ENCODE peak calls at places on chromosomes 3 and 15, in eight cellular contexts. One of them, this sample, is unnamed.

GRCh38 chr3:112979244-112979832 is 4.4 kb upstream of the CD200R1 start:
- DNase-seq in germinal center: peak
- DNase-seq in HT-29: peak
- DNase-seq in HTR-8/SVneo: peak
- DNase-seq in activated naive CD4-positive, alpha-beta T cell: no peak
- DNase-seq in B cell: no peak
- DNase-seq in epithelial cell of prostate: no peak
- DNase-seq in left colon: no peak
- DNase-seq in this sample: no peak

GRCh38 chr3:189529468-189529867 is 101.7 kb upstream of the TP63 start:
- DNase-seq in germinal center: no peak
- DNase-seq in epithelial cell of prostate: no peak
- DNase-seq in left colon: no peak
- DNase-seq in activated naive CD4-positive, alpha-beta T cell: no peak
- DNase-seq in HTR-8/SVneo: no peak
- DNase-seq in B cell: no peak
- DNase-seq in HT-29: no peak
- DNase-seq in this sample: no peak

GRCh38 chr15:65956307-65956706 is 87.0 kb downstream of the RAB11A start:
- DNase-seq in HTR-8/SVneo: no peak
- DNase-seq in epithelial cell of prostate: no peak
- DNase-seq in activated naive CD4-positive, alpha-beta T cell: no peak
- DNase-seq in B cell: no peak
- DNase-seq in HT-29: no peak
- DNase-seq in left colon: no peak
- DNase-seq in germinal center: no peak
- DNase-seq in this sample: no peak

GRCh38 chr15:77033729-77034619 is 36.9 kb downstream of the TSPAN3 start:
- DNase-seq in germinal center: no peak
- DNase-seq in HT-29: no peak
- DNase-seq in activated naive CD4-positive, alpha-beta T cell: no peak
- DNase-seq in epithelial cell of prostate: no peak
- DNase-seq in HTR-8/SVneo: no peak
- DNase-seq in B cell: peak
- DNase-seq in left colon: peak
- DNase-seq in this sample: no peak

GRCh38 chr15:84834969-84835368 is 17.8 kb downstream of the ALPK3 start:
- DNase-seq in left colon: no peak
- DNase-seq in B cell: no peak
- DNase-seq in HT-29: no peak
- DNase-seq in activated naive CD4-positive, alpha-beta T cell: no peak
- DNase-seq in germinal center: no peak
- DNase-seq in HTR-8/SVneo: no peak
- DNase-seq in epithelial cell of prostate: no peak
- DNase-seq in this sample: no peak

GRCh38 chr15:52329150-52329549 is 33.5 kb upstream of the MYO5C start:
- DNase-seq in B cell: no peak
- DNase-seq in germinal center: no peak
- DNase-seq in epithelial cell of prostate: no peak
- DNase-seq in HTR-8/SVneo: no peak
- DNase-seq in left colon: no peak
- DNase-seq in HT-29: no peak
- DNase-seq in activated naive CD4-positive, alpha-beta T cell: no peak
- DNase-seq in this sample: peak

GRCh38 chr15:67542462-67543347 is at the start of gene MAP2K5:
- DNase-seq in B cell: peak
- DNase-seq in activated naive CD4-positive, alpha-beta T cell: peak
- DNase-seq in HT-29: peak
- DNase-seq in left colon: peak
- DNase-seq in HTR-8/SVneo: peak
- DNase-seq in germinal center: peak
- DNase-seq in epithelial cell of prostate: no peak
- DNase-seq in this sample: peak

GRCh38 chr15:78621810-78622402 is 1.1 kb upstream of the CHRNA3 start:
- DNase-seq in activated naive CD4-positive, alpha-beta T cell: no peak
- DNase-seq in HT-29: no peak
- DNase-seq in left colon: no peak
- DNase-seq in germinal center: no peak
- DNase-seq in HTR-8/SVneo: no peak
- DNase-seq in B cell: no peak
- DNase-seq in epithelial cell of prostate: no peak
- DNase-seq in this sample: no peak

GRCh38 chr3:150346956-150347863 is 60.9 kb upstream of the TSC22D2 start:
- DNase-seq in HT-29: no peak
- DNase-seq in germinal center: no peak
- DNase-seq in epithelial cell of prostate: no peak
- DNase-seq in HTR-8/SVneo: no peak
- DNase-seq in B cell: no peak
- DNase-seq in left colon: no peak
- DNase-seq in activated naive CD4-positive, alpha-beta T cell: no peak
- DNase-seq in this sample: no peak

GRCh38 chr3:42880601-42881451 is 5.1 kb upstream of the CYP8B1 start:
- DNase-seq in epithelial cell of prostate: no peak
- DNase-seq in B cell: peak
- DNase-seq in germinal center: peak
- DNase-seq in HTR-8/SVneo: peak
- DNase-seq in activated naive CD4-positive, alpha-beta T cell: peak
- DNase-seq in HT-29: peak
- DNase-seq in left colon: peak
- DNase-seq in this sample: peak

GRCh38 chr3:142603340-142603730 is 7.1 kb downstream of the PLS1 start:
- DNase-seq in activated naive CD4-positive, alpha-beta T cell: no peak
- DNase-seq in left colon: peak
- DNase-seq in epithelial cell of prostate: no peak
- DNase-seq in germinal center: no peak
- DNase-seq in B cell: no peak
- DNase-seq in HT-29: no peak
- DNase-seq in HTR-8/SVneo: no peak
- DNase-seq in this sample: no peak

GRCh38 chr3:72347819-72348319 is 500.4 kb downstream of the SHQ1 start:
- DNase-seq in left colon: peak
- DNase-seq in B cell: peak
- DNase-seq in germinal center: no peak
- DNase-seq in activated naive CD4-positive, alpha-beta T cell: no peak
- DNase-seq in HT-29: peak
- DNase-seq in HTR-8/SVneo: peak
- DNase-seq in epithelial cell of prostate: peak
- DNase-seq in this sample: peak

GRCh38 chr3:14303336-14304100 is 98.9 kb upstream of the SLC6A6 start:
- DNase-seq in left colon: no peak
- DNase-seq in activated naive CD4-positive, alpha-beta T cell: no peak
- DNase-seq in HTR-8/SVneo: no peak
- DNase-seq in B cell: no peak
- DNase-seq in HT-29: no peak
- DNase-seq in germinal center: no peak
- DNase-seq in epithelial cell of prostate: no peak
- DNase-seq in this sample: no peak

GRCh38 chr3:130609166-130609574 is 92.2 kb downstream of the COL6A6 start:
- DNase-seq in B cell: no peak
- DNase-seq in epithelial cell of prostate: no peak
- DNase-seq in germinal center: no peak
- DNase-seq in HT-29: no peak
- DNase-seq in HTR-8/SVneo: no peak
- DNase-seq in activated naive CD4-positive, alpha-beta T cell: no peak
- DNase-seq in left colon: peak
- DNase-seq in this sample: no peak

GRCh38 chr3:146921693-146922092 is 316.5 kb upstream of the PLSCR5 start:
- DNase-seq in activated naive CD4-positive, alpha-beta T cell: no peak
- DNase-seq in B cell: no peak
- DNase-seq in epithelial cell of prostate: no peak
- DNase-seq in HTR-8/SVneo: no peak
- DNase-seq in HT-29: no peak
- DNase-seq in germinal center: no peak
- DNase-seq in left colon: no peak
- DNase-seq in this sample: no peak

GRCh38 chr15:62989366-62990055 is 53.0 kb upstream of the TPM1 start:
- DNase-seq in HT-29: no peak
- DNase-seq in left colon: no peak
- DNase-seq in HTR-8/SVneo: no peak
- DNase-seq in B cell: no peak
- DNase-seq in germinal center: no peak
- DNase-seq in activated naive CD4-positive, alpha-beta T cell: no peak
- DNase-seq in epithelial cell of prostate: no peak
- DNase-seq in this sample: no peak

GRCh38 chr3:13484861-13485590 is 4.9 kb downstream of the HDAC11 start:
- DNase-seq in activated naive CD4-positive, alpha-beta T cell: no peak
- DNase-seq in HT-29: peak
- DNase-seq in left colon: peak
- DNase-seq in HTR-8/SVneo: peak
- DNase-seq in B cell: no peak
- DNase-seq in epithelial cell of prostate: peak
- DNase-seq in germinal center: no peak
- DNase-seq in this sample: peak

GRCh38 chr3:71547254-71548198 is 36.0 kb downstream of the FOXP1 start:
- DNase-seq in HT-29: no peak
- DNase-seq in B cell: no peak
- DNase-seq in epithelial cell of prostate: no peak
- DNase-seq in HTR-8/SVneo: no peak
- DNase-seq in germinal center: no peak
- DNase-seq in left colon: no peak
- DNase-seq in activated naive CD4-positive, alpha-beta T cell: no peak
- DNase-seq in this sample: no peak

GRCh38 chr15:63531586-63531985 is 27.2 kb downstream of the USP3 start:
- DNase-seq in left colon: no peak
- DNase-seq in germinal center: peak
- DNase-seq in HTR-8/SVneo: no peak
- DNase-seq in activated naive CD4-positive, alpha-beta T cell: no peak
- DNase-seq in epithelial cell of prostate: no peak
- DNase-seq in B cell: no peak
- DNase-seq in HT-29: no peak
- DNase-seq in this sample: no peak